ENCODE peak calls at places on chromosomes 7 and 10, in seven cellular contexts. O, K, M, G, L, J and Y are unnamed samples.

GRCh38 chr7:23864984-23865383 is 155.0 kb downstream of the STK31 start:
- DNase-seq in G (no peak), L (no peak), J (no peak), K (no peak), O (no peak), M (no peak), Y (no peak)

GRCh38 chr7:23018747-23019146 is 4.8 kb upstream of the HYCC1 start:
- DNase-seq in J (no peak), M (no peak), O (no peak), G (no peak), L (no peak), K (no peak), Y (no peak)

GRCh38 chr10:16779375-16779774 is 37.8 kb downstream of the RSU1 start:
- DNase-seq in M (no peak), G (no peak), L (no peak), J (no peak), O (peak; percentile 8), K (no peak), Y (no peak)

GRCh38 chr10:5485290-5485689 is 14.1 kb downstream of the CALML5 start:
- DNase-seq in L (no peak), G (no peak), K (no peak), M (no peak), J (no peak), O (no peak), Y (no peak)

GRCh38 chr7:83301416-83301815 is 138.7 kb upstream of the PCLO start:
- DNase-seq in L (no peak), G (no peak), K (no peak), M (no peak), O (no peak), J (no peak), Y (no peak)

GRCh38 chr10:25778646-25779045 is 155.4 kb upstream of the MYO3A start:
- DNase-seq in O (no peak), L (no peak), M (no peak), G (no peak), J (no peak), K (no peak), Y (no peak)

GRCh38 chr7:13952921-13953320 is 36.5 kb downstream of the ETV1 start:
- DNase-seq in J (no peak), G (no peak), L (no peak), O (no peak), M (no peak), K (no peak), Y (no peak)

GRCh38 chr7:150945853-150946825 is 32.0 kb downstream of the KCNH2 start:
- DNase-seq in G (no peak), K (no peak), M (peak; percentile 89), L (no peak), O (no peak), J (no peak), Y (peak; percentile 22)

GRCh38 chr7:45033261-45033930 is 33.4 kb downstream of the CCM2 start:
- DNase-seq in L (peak; percentile 61), M (no peak), K (no peak), J (no peak), O (no peak), G (no peak), Y (no peak)

GRCh38 chr10:12579954-12580858 is 230.9 kb downstream of the CAMK1D start:
- DNase-seq in O (no peak), M (no peak), L (peak; percentile 64), K (no peak), G (no peak), J (no peak), Y (no peak)

GRCh38 chr7:124679826-124680225 is 85.8 kb downstream of the GPR37 start:
- DNase-seq in J (no peak), K (no peak), G (no peak), O (no peak), L (no peak), M (no peak), Y (no peak)

GRCh38 chr7:155862088-155862487 is 49.8 kb upstream of the SHH start:
- DNase-seq in K (no peak), O (no peak), G (no peak), L (no peak), M (no peak), J (no peak), Y (no peak)

GRCh38 chr10:110651044-110651958 is 7.2 kb downstream of the RBM20 start:
- DNase-seq in O (no peak), M (peak; percentile 53), G (no peak), J (no peak), K (no peak), L (peak; percentile 80), Y (no peak)

GRCh38 chr7:79787623-79788022 is 334.2 kb upstream of the MAGI2 start:
- DNase-seq in G (no peak), L (no peak), O (no peak), K (no peak), M (no peak), J (no peak), Y (no peak)

GRCh38 chr7:44887293-44887692 is 2.0 kb upstream of the PURB start:
- DNase-seq in K (no peak), O (no peak), M (no peak), L (no peak), J (no peak), G (no peak), Y (no peak)

GRCh38 chr10:968546-969199 is 19.6 kb upstream of the GTPBP4 start:
- DNase-seq in K (no peak), L (no peak), G (no peak), O (no peak), M (no peak), J (no peak), Y (no peak)

GRCh38 chr10:48555310-48556042 is 49.4 kb downstream of the ARHGAP22 start:
- DNase-seq in G (no peak), L (no peak), O (no peak), J (no peak), K (no peak), M (no peak), Y (no peak)

GRCh38 chr7:117157121-117157870 is 165.6 kb downstream of the WNT2 start:
- DNase-seq in L (peak; percentile 89), G (no peak), K (no peak), O (no peak), M (peak; percentile 51), J (no peak), Y (peak; percentile 26)

GRCh38 chr10:43261578-43261965 is 5.3 kb downstream of the RASGEF1A start:
- DNase-seq in O (no peak), G (no peak), K (no peak), J (no peak), L (no peak), M (no peak), Y (no peak)

GRCh38 chr10:104330168-104331117 is 7.8 kb downstream of the ITPRIP start:
- DNase-seq in K (no peak), J (no peak), G (no peak), O (no peak), L (peak; percentile 43), M (peak; percentile 71), Y (no peak)

GRCh38 chr10:688287-688620 is 1.2 kb downstream of the DIP2C start:
- DNase-seq in L (no peak), M (no peak), K (no peak), J (no peak), O (no peak), G (no peak), Y (no peak)

GRCh38 chr10:122267849-122268737 is 3.0 kb upstream of the BTBD16 start:
- DNase-seq in M (peak; percentile 66), G (peak; percentile 24), J (peak; percentile 25), K (peak; percentile 19), O (peak; percentile 23), L (peak; percentile 62), Y (peak; percentile 44)

GRCh38 chr7:102973096-102973802 is 60.4 kb downstream of the LRRC17 start:
- DNase-seq in J (no peak), L (no peak), K (no peak), O (no peak), G (no peak), M (no peak), Y (peak; percentile 45)

GRCh38 chr7:91759205-91759863 is 121.2 kb downstream of the MTERF1 start:
- DNase-seq in L (no peak), J (no peak), O (no peak), M (no peak), K (no peak), G (no peak), Y (no peak)

GRCh38 chr7:138945806-138946205 is 35.4 kb downstream of the KIAA1549 start:
- DNase-seq in O (no peak), M (no peak), G (no peak), J (no peak), K (no peak), L (no peak), Y (no peak)